ENCODE peak calls at places on chromosome 1, in six cellular contexts. R is upper lobe of right lung, K is cardiac muscle cell, X is AG04449, C is GM23248, W is neuronal stem cell. P is an unnamed sample.

GRCh38 chr1:11701551-11701961 is 10.0 kb downstream of the DRAXIN start:
- DNase-seq in R (no peak), K (no peak), X (no peak), C (peak), W (no peak), P (no peak)

GRCh38 chr1:219020386-219020785 is 153.3 kb upstream of the LYPLAL1 start:
- DNase-seq in R (no peak), K (no peak), X (no peak), C (peak), W (no peak), P (no peak)

GRCh38 chr1:12087797-12088314 is 24.8 kb downstream of the TNFRSF8 start:
- DNase-seq in R (no peak), K (peak), X (no peak), C (no peak), W (no peak), P (peak)

GRCh38 chr1:212482352-212483153 is 49.8 kb downstream of the NENF start:
- DNase-seq in R (peak), K (no peak), X (no peak), C (peak), W (no peak), P (no peak)

GRCh38 chr1:113760102-113760804 is 967 bp upstream of the PHTF1 start:
- DNase-seq in R (no peak), K (no peak), X (no peak), C (no peak), W (no peak), P (no peak)

GRCh38 chr1:181179980-181180964 is 91.8 kb downstream of the IER5 start:
- DNase-seq in R (peak), K (peak), X (peak), C (peak), W (peak), P (peak)

GRCh38 chr1:117719004-117719403 is 113.2 kb downstream of the TENT5C start:
- DNase-seq in R (no peak), K (no peak), X (no peak), C (no peak), W (no peak), P (peak)

GRCh38 chr1:212238552-212238951 is 46.7 kb upstream of the PPP2R5A start:
- DNase-seq in R (no peak), K (no peak), X (no peak), C (peak), W (no peak), P (no peak)

GRCh38 chr1:171781167-171781875 is at the start of gene METTL13:
- DNase-seq in R (peak), K (peak), X (peak), C (peak), W (peak), P (peak)

GRCh38 chr1:77068013-77068412 is 151.2 kb downstream of the PIGK start:
- DNase-seq in R (no peak), K (no peak), X (no peak), C (no peak), W (no peak), P (no peak)

GRCh38 chr1:23699280-23700179 is 7.9 kb downstream of the RPL11 start:
- DNase-seq in R (no peak), K (no peak), X (no peak), C (peak), W (no peak), P (no peak)

GRCh38 chr1:234726359-234726836 is 116.4 kb upstream of the IRF2BP2 start:
- DNase-seq in R (no peak), K (no peak), X (no peak), C (no peak), W (no peak), P (no peak)

GRCh38 chr1:234040446-234041317 is 136.2 kb downstream of the SLC35F3 start:
- DNase-seq in R (no peak), K (no peak), X (no peak), C (no peak), W (no peak), P (peak)

GRCh38 chr1:6969106-6969505 is 183.9 kb downstream of the CAMTA1 start:
- DNase-seq in R (no peak), K (peak), X (no peak), C (peak), W (no peak), P (peak)

GRCh38 chr1:6967431-6968079 is 182.3 kb downstream of the CAMTA1 start:
- DNase-seq in R (no peak), K (no peak), X (no peak), C (peak), W (no peak), P (peak)

GRCh38 chr1:6965914-6966241 is 180.6 kb downstream of the CAMTA1 start:
- DNase-seq in R (no peak), K (no peak), X (no peak), C (no peak), W (no peak), P (no peak)

GRCh38 chr1:6965062-6965913 is 180.0 kb downstream of the CAMTA1 start:
- DNase-seq in R (no peak), K (no peak), X (no peak), C (no peak), W (no peak), P (no peak)

DNA sequence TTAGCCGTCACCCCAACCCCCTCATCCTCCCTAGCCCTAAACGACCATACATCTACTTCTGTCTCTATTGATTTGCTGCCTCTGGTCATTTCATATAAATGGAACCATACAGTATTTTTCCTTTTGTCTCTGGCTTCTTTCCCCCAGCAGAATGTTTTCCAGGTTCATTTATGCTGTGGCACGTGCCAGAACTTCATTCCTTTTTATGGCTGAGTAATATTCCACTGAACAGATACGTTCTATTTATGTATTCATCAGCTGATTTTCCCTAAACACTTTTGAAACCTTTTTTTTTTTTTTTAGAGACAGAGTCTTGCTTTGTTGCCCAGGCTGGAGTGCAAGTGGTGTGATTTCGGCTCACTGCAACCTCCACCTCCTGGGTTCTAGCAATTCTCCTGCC is 181.1 kb downstream of the CAMTA1 start:
- DNase-seq in R (no peak), K (no peak), X (no peak), C (no peak), W (no peak), P (no peak)
- H3K4me3 ChIP-seq in R (no peak), K (no peak), X (no peak), C (no peak), W (no peak), P (no peak)

DNA sequence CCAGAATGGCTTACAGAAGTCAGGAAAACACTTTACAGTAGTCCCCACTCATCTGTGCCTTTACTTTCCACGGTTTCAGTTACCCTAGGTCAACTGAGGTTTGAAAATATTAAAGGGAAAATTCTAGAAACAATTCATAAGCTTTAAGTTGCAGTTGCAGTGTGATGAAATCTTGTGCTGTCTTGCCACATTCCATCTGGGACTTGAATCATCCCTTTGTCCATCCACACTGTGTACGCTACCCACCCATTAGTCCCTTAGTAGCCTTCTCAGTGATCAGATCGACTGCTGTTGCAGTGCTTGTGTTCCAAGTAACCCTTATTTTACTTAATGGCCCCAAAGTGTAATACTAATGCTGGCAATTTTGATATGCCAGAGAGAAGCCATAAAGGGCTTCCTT is 30.5 kb downstream of the ZCCHC17 start:
- DNase-seq in R (no peak), K (peak), X (no peak), C (peak), W (no peak), P (no peak)
- H3K4me3 ChIP-seq in R (no peak), K (no peak), X (no peak), C (no peak), W (no peak), P (no peak)

GRCh38 chr1:185279571-185279970 is 37.5 kb downstream of the IVNS1ABP start:
- DNase-seq in R (no peak), K (peak), X (no peak), C (peak), W (no peak), P (no peak)
- H3K4me3 ChIP-seq in R (no peak), K (no peak), X (no peak), C (no peak), W (no peak), P (no peak)

DNA sequence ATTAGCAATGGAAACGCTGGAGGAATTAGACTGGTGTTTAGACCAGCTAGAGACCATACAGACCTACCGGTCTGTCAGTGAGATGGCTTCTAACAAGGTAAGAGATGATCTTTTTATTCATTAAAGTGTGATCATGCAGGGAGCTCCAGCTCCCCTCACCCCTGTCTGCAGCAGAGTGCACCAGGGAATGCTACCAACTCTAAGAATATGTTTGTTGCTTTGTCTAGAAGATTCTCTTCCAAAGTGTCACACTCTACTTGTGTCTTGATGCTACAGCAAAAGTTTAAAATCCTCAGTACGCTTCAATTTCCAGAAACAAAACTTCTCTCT is 201.5 kb upstream of the SGIP1 start:
- DNase-seq in R (no peak), K (no peak), X (no peak), C (no peak), W (no peak), P (no peak)
- H3K4me3 ChIP-seq in R (peak), K (peak), X (peak), C (peak), W (peak), P (no peak)

GRCh38 chr1:41660570-41661427 is 176.3 kb upstream of the EDN2 start:
- DNase-seq in R (no peak), K (no peak), X (no peak), C (peak), W (no peak), P (no peak)
- H3K4me3 ChIP-seq in R (peak), K (no peak), X (peak), C (peak), W (no peak), P (peak)

GRCh38 chr1:14183312-14183711 is 415.2 kb upstream of the KAZN start:
- DNase-seq in R (no peak), K (no peak), X (no peak), C (no peak), W (no peak), P (no peak)
- H3K4me3 ChIP-seq in R (no peak), K (no peak), X (no peak), C (no peak), W (no peak), P (no peak)

GRCh38 chr1:230230948-230231738 is 164.1 kb downstream of the GALNT2 start:
- DNase-seq in R (no peak), K (no peak), X (no peak), C (no peak), W (no peak), P (no peak)
- H3K4me3 ChIP-seq in R (no peak), K (no peak), X (no peak), C (no peak), W (no peak), P (no peak)

GRCh38 chr1:72197786-72198185 is 84.6 kb downstream of the NEGR1 start:
- DNase-seq in R (no peak), K (peak), X (no peak), C (peak), W (no peak), P (no peak)
- H3K4me3 ChIP-seq in R (no peak), K (no peak), X (no peak), C (no peak), W (no peak), P (no peak)